ENCODE peak calls at places on chromosomes 6 and 20, in four cellular contexts. C, M, S and T are unnamed samples.

GRCh38 chr6:126047648-126048047 is 61.3 kb downstream of the TRMT11 start:
- DNase-seq in M (no peak), S (no peak), C (no peak), T (no peak)

GRCh38 chr6:2222275-2222842 is 23.0 kb downstream of the GMDS start:
- DNase-seq in M (no peak), S (no peak), C (no peak), T (no peak)

GRCh38 chr20:45518282-45518681 is 2.9 kb upstream of the SPINT3 start:
- DNase-seq in C (no peak), S (no peak), M (no peak), T (no peak)

GRCh38 chr6:161486326-161486725 is 212.5 kb upstream of the AGPAT4 start:
- DNase-seq in S (peak; percentile 49), M (peak; percentile 37), C (no peak), T (peak; percentile 23)

GRCh38 chr6:138972226-138972665 is 15.8 kb downstream of the REPS1 start:
- DNase-seq in M (no peak), S (no peak), C (no peak), T (no peak)

GRCh38 chr6:150937126-150937906 is 71.8 kb downstream of the MTHFD1L start:
- DNase-seq in M (no peak), S (peak; percentile 19), C (no peak), T (no peak)

GRCh38 chr6:90068264-90068663 is 174.0 kb downstream of the GJA10 start:
- DNase-seq in C (peak; percentile 57), S (no peak), M (peak; percentile 40), T (peak; percentile 32)

GRCh38 chr20:28562510-28562898 is 2695.0 kb upstream of the DEFB115 start:
- DNase-seq in M (peak; percentile 73), S (no peak), C (no peak), T (no peak)

GRCh38 chr20:51327251-51327841 is 215.2 kb downstream of the NFATC2 start:
- DNase-seq in S (no peak), C (no peak), M (peak; percentile 84), T (peak; percentile 54)

DNA sequence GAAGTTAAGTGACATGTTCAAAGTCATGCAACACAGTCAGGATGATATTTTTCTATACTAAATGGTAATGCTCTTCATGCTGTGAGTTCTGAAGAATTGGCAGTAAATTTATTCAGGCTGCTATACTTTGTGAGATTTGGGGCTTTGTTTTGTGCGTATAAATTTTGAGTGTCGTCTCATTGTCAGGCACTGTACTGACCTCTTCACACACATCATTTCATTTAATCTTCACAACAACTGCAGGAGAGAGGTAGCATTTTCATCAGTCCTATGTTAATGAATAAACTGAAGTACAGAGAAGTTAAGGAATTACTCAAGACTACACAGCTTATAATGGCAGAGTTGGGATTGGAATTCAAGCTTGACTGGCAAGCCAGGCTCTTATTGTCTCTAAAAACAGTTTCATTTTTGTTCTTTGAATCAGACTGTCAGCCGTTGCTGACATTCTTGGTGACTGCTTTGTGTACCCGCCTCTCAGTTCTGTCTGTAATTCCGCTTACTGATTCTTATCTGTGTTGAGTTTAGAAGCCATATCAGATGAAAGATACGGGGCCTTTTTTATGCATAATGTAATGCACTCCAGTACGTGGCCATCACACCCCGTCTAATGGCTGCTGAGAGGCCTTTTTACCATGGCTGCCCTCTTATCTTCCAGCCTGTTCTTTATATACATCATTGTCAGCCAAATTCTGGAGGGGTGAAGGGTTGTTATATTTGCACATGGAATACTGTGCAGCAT is 274.9 kb downstream of the UTRN start:
- DNase-seq in S (no peak), M (no peak), C (no peak), T (no peak)
- H3K4me3 ChIP-seq in S (no peak overlapping the region), M (no peak overlapping the region), C (no peak overlapping the region), T (no peak overlapping the region)

DNA sequence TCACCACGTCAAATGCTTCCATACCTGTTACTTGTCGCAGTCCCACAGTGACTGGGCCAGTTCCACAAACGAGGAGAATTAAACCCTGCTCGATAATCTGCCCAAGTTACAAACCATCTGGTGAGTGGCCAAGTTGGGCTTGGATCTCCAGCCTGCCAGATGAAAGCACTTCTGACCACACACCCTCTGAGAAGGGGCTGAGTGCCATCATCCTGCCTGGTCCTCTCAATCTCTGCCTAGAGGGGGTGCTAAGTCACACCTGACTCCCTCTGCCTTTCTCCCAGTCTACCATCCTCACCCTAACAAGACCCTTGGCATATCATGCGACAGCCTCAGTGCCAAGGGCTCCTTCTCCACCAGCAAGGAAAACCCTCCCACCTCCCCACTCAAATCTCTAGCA is 15.8 kb downstream of the RRP36 start:
- DNase-seq in S (no peak), C (no peak), M (no peak), T (no peak)
- TF ChIP-seq CTCF in S (no peak), C (no peak), M (no peak), T (no peak)

GRCh38 chr20:31475032-31475431 is at the start of the genes DEFB124 and REM1:
- DNase-seq in C (no peak), S (no peak), M (no peak), T (no peak)
- H3K4me3 ChIP-seq in C (no peak within 1 kb of the TSS), S (no peak within 1 kb of the TSS), M (peak within 1 kb of the TSS; percentile 3), T (no peak within 1 kb of the TSS)

DNA sequence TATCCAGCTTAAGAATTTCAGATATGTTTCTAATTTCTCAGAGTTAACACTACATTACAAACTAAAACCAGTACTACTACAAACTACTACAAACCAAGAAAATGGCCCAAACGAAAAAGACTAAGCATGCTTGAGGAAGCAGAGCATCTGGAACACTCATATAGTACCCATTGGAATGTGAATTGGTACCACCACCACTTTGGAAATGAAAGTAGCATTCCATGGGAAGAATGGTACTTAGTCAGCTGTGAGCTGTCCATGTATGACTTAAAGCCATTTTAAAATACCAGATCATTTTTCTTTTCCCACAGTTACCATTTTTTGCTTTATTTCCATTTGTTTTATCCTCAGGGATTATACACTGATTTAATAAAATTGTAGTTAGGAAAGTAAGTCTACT is 30.5 kb downstream of the FBXO9 start:
- DNase-seq in C (no peak), S (no peak), M (peak; percentile 62), T (no peak)
- TF ChIP-seq CTCF in C (no peak), S (no peak), M (no peak), T (no peak)